ENCODE peak calls at places on chromosome X, in seven cellular contexts. W is lung, K is pancreas, Q is foreskin fibroblast, G is upper lobe of right lung, N is spleen, I is stomach. B is an unnamed sample.

GRCh38 chrX:133776072-133776471 is 209.3 kb downstream of the GPC3 start:
- DNase-seq in W (no peak), K (no peak), Q (peak), G (peak), N (no peak), I (peak), B (peak)

GRCh38 chrX:137479394-137479793 is 86.5 kb upstream of the ZIC3 start:
- DNase-seq in W (no peak), K (no peak), Q (no peak), G (no peak), N (no peak), I (no peak), B (no peak)

GRCh38 chrX:134431894-134432293 is 28.1 kb upstream of the HPRT1 start:
- DNase-seq in W (no peak), K (no peak), Q (peak), G (no peak), N (no peak), I (no peak), B (peak)

GRCh38 chrX:150959557-150959956 is 23.6 kb upstream of the HMGB3 start:
- DNase-seq in W (no peak), K (no peak), Q (no peak), G (no peak), N (no peak), I (no peak), B (no peak)

GRCh38 chrX:22686138-22686541 is 313.6 kb upstream of the DDX53 start:
- DNase-seq in W (no peak), K (peak), Q (peak), G (no peak), N (peak), I (no peak), B (peak)

GRCh38 chrX:40009462-40009851 is 88.3 kb downstream of the BCOR start:
- DNase-seq in W (no peak), K (peak), Q (peak), G (no peak), N (no peak), I (no peak), B (peak)

GRCh38 chrX:153539979-153540358 is 22.5 kb downstream of the ATP2B3 start:
- DNase-seq in W (no peak), K (no peak), Q (no peak), G (no peak), N (no peak), I (no peak), B (no peak)

GRCh38 chrX:124344246-124344645 is 2.1 kb upstream of the SH2D1A start:
- DNase-seq in W (no peak), K (no peak), Q (no peak), G (no peak), N (no peak), I (no peak), B (no peak)

GRCh38 chrX:15769300-15769954 is 20.9 kb upstream of the ZRSR2 start:
- DNase-seq in W (no peak), K (no peak), Q (no peak), G (no peak), N (no peak), I (no peak), B (peak)

GRCh38 chrX:119041175-119041574 is 31.6 kb upstream of the CT47C1 start:
- DNase-seq in W (peak), K (no peak), Q (peak), G (no peak), N (no peak), I (peak), B (peak)

GRCh38 chrX:72306085-72306801 is 529 bp upstream of the CITED1 start:
- DNase-seq in W (no peak), K (no peak), Q (peak), G (no peak), N (no peak), I (no peak), B (no peak)

GRCh38 chrX:37783284-37783683 is 3.4 kb downstream of the CYBB start:
- DNase-seq in W (no peak), K (no peak), Q (no peak), G (peak), N (peak), I (no peak), B (no peak)

GRCh38 chrX:84187501-84188319 is at the start of gene RPS6KA6:
- DNase-seq in W (no peak), K (peak), Q (peak), G (peak), N (peak), I (no peak), B (peak)

GRCh38 chrX:22025751-22026150 is 6.4 kb upstream of the PHEX start:
- DNase-seq in W (no peak), K (no peak), Q (no peak), G (no peak), N (no peak), I (no peak), B (peak)

GRCh38 chrX:11290673-11291072 is 2.5 kb upstream of the AMELX start:
- DNase-seq in W (no peak), K (no peak), Q (no peak), G (no peak), N (no peak), I (no peak), B (no peak)

GRCh38 chrX:39972340-39972739 is 125.4 kb downstream of the BCOR start:
- DNase-seq in W (no peak), K (no peak), Q (peak), G (no peak), N (no peak), I (no peak), B (peak)

GRCh38 chrX:14064632-14065432 is 35.1 kb upstream of the GEMIN8 start:
- DNase-seq in W (no peak), K (no peak), Q (no peak), G (no peak), N (no peak), I (no peak), B (peak)

GRCh38 chrX:42219231-42219630 is 295.9 kb upstream of the CASK start:
- DNase-seq in W (no peak), K (no peak), Q (peak), G (no peak), N (no peak), I (no peak), B (no peak)

DNA sequence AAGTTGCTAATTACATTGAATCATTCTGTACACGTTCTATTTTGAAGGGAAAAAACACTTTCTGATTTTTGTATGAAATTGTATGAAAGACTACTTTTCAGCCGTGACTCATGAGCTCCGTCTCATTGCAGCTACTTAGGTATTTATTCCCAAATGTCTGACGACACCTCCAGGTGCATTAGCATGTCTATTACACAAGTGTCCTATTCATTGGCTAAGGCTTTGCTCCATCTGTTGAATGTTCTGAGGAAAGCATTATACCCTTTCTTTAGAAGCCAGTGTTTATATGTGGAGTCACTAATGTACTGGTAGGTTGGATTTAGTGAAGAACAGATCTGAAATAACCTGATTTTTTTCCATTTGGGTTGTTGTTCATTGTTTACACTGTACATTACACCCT is 51.8 kb downstream of the MAP7D3 start:
- DNase-seq in W (no peak), K (no peak), Q (peak), G (no peak), N (no peak), I (no peak), B (no peak)
- H3K4me3 ChIP-seq in W (no peak), K (no peak), Q (peak), G (no peak), N (no peak), I (no peak), B (no peak)

GRCh38 chrX:54758114-54759055 is 39.7 kb downstream of the ITIH6 start:
- DNase-seq in W (no peak), K (peak), Q (no peak), G (no peak), N (no peak), I (no peak), B (no peak)
- TF ChIP-seq CTCF in W (no peak), K (no peak), Q (no peak), G (no peak), N (no peak), I (no peak), B (no peak)

DNA sequence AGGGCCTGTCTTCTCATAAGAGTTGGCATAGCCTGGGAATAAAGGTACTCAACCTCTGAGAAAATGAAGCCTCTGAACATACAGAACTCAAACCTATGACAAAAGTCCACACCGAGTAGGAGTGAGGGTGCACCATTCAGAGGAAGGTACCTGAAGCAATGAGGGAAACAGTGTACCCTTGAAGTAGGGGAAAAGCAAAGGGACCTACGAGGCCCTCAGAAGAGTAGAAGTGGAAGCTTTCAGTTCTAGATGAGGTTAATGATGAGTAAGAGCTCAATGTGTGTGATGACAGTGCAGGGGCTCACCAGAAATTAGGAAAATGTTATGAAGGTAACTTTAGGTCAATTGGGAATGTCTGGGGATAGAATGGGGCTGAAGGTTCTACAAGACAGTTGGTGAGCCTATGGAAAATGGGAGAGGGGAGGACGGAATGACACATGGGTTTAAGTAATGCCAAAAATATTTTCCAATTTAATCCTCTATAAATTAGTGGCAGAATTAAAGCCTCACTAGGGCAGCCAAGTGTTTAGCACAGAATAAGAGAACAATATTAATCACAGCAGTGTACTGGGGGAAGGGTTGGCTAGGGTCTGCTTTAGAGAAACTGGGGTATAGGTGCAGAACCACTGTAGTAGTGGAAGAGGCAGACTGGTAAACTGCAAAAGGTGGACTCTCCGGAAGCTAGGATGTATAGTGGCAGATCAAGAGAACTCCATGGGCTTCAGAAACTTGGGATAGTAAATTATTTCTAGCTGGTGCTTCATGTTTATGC is 39.8 kb downstream of the RAB33A start:
- DNase-seq in W (no peak), K (no peak), Q (no peak), G (no peak), N (no peak), I (no peak), B (no peak)
- H3K4me3 ChIP-seq in W (no peak), K (no peak), Q (no peak), G (no peak), N (no peak), I (no peak), B (no peak)

DNA sequence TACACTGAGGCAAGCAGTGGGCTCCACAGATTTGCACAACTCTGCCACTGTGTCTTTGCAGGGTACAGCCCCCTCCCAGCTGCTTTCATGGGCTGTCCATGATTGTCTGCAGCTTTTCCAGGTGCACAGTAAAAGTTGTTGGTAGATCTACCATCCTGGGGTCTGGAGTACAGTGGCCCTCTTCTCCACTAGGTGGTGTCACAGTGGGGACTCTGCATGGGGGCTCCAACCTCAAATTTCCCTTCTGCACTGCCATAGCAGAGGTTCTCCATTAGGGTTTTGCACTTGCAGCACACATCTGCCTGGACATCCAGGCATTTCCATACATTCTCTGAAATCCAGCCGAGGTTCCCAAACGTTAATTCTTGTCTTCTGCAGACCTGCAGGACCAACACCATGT is 1002.3 kb downstream of the FAM133A start:
- DNase-seq in W (no peak), K (no peak), Q (no peak), G (no peak), N (no peak), I (no peak), B (no peak)
- TF ChIP-seq CTCF in W (no peak), K (no peak), Q (no peak), G (no peak), N (no peak), I (no peak), B (no peak)

DNA sequence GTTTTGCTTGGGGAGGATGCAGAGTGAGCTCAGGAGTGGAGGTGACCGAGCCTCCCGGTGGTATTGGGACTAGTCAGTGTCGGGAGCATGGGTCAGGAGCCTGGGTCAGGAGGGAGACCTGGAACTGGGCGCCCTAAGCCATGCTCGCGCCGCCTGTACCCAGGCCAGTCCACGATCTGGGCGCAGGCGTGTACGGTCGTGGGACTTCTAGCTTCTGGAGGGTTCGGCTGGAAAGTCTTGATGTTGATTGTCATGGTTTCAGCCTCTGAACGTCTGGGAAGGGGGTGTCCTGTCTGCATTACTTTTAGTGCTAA is 244 bp downstream of the EIF2S3 start:
- DNase-seq in W (no peak), K (no peak), Q (no peak), G (no peak), N (no peak), I (no peak), B (no peak)
- H3K4me3 ChIP-seq in W (peak), K (peak), Q (no peak), G (peak), N (peak), I (peak), B (no peak)

GRCh38 chrX:113726009-113726408 is 857.9 kb upstream of the HTR2C start:
- DNase-seq in W (no peak), K (no peak), Q (no peak), G (no peak), N (no peak), I (no peak), B (no peak)

GRCh38 chrX:113726898-113727297 is 857.0 kb upstream of the HTR2C start:
- DNase-seq in W (no peak), K (no peak), Q (no peak), G (no peak), N (no peak), I (no peak), B (no peak)

GRCh38 chrX:113728937-113729336 is 854.9 kb upstream of the HTR2C start:
- DNase-seq in W (no peak), K (no peak), Q (no peak), G (no peak), N (no peak), I (no peak), B (no peak)

GRCh38 chrX:113726466-113726865 is 857.4 kb upstream of the HTR2C start:
- DNase-seq in W (no peak), K (no peak), Q (no peak), G (no peak), N (no peak), I (no peak), B (no peak)
- TF ChIP-seq CTCF in W (no peak), K (no peak), Q (no peak), G (no peak), N (no peak), I (no peak), B (no peak)

B was measured in choroid plexus epithelial cell.